ENCODE peak calls at places on chromosomes 1 and 21, in seven cellular contexts. P is A549; E is ovary; A is activated gamma-delta T cell treated with Interleukin-2 at 50 U/mL for 16 hours; I is left lung; B is CD8-positive, alpha-beta memory T cell; Y is memory B cell. H is an unnamed sample.

GRCh38 chr1:159140474-159140873 is 30.9 kb upstream of the CADM3 start:
- DNase-seq in P (no peak), E (no peak), A (no peak), I (no peak), B (no peak), Y (no peak), H (no peak)

GRCh38 chr1:154765970-154766369 is 104.1 kb downstream of the KCNN3 start:
- DNase-seq in P (peak; percentile 76), E (no peak), A (no peak), I (no peak), B (peak; percentile 55), Y (no peak), H (no peak)

GRCh38 chr21:42830456-42831455 is 48.6 kb downstream of the WDR4 start:
- DNase-seq in P (no peak), E (no peak), A (peak; percentile 14), I (no peak), B (no peak), Y (no peak), H (peak; percentile 28)

GRCh38 chr1:24913616-24914225 is 16.4 kb downstream of the RUNX3 start:
- DNase-seq in P (no peak), E (no peak), A (no peak), I (no peak), B (no peak), Y (no peak), H (peak; percentile 16)

GRCh38 chr1:66132324-66132723 is 339.6 kb downstream of the PDE4B start:
- DNase-seq in P (no peak), E (no peak), A (no peak), I (no peak), B (no peak), Y (no peak), H (no peak)

GRCh38 chr1:58888776-58889341 is 105.0 kb upstream of the JUN start:
- DNase-seq in P (no peak), E (no peak), A (no peak), I (no peak), B (no peak), Y (no peak), H (no peak)

GRCh38 chr1:235675152-235675890 is 25.7 kb upstream of the GNG4 start:
- DNase-seq in P (no peak), E (no peak), A (no peak), I (no peak), B (no peak), Y (no peak), H (no peak)

GRCh38 chr1:60589046-60589748 is 493.2 kb upstream of the NFIA start:
- DNase-seq in P (no peak), E (no peak), A (no peak), I (no peak), B (no peak), Y (no peak), H (no peak)

GRCh38 chr1:47911892-47912291 is 85.3 kb downstream of the TRABD2B start:
- DNase-seq in P (no peak), E (no peak), A (no peak), I (no peak), B (no peak), Y (no peak), H (no peak)

GRCh38 chr1:91948501-91949355 is 473 bp upstream of the BRDT start:
- DNase-seq in P (no peak), E (no peak), A (peak; percentile 51), I (no peak), B (peak; percentile 80), Y (no peak), H (peak; percentile 82)

GRCh38 chr1:211641942-211642341 is 33.5 kb downstream of the NEK2 start:
- DNase-seq in P (no peak), E (no peak), A (no peak), I (no peak), B (no peak), Y (no peak), H (no peak)

GRCh38 chr1:13911697-13912619 is 212.0 kb downstream of the PRDM2 start:
- DNase-seq in P (no peak), E (no peak), A (no peak), I (peak; percentile 39), B (no peak), Y (no peak), H (no peak)

GRCh38 chr1:14017531-14017961 is 317.6 kb downstream of the PRDM2 start:
- DNase-seq in P (no peak), E (no peak), A (no peak), I (no peak), B (no peak), Y (no peak), H (no peak)

GRCh38 chr1:14521602-14522001 is 76.9 kb upstream of the KAZN start:
- DNase-seq in P (no peak), E (no peak), A (no peak), I (no peak), B (no peak), Y (no peak), H (no peak)

GRCh38 chr1:55007626-55008025 is 8.9 kb downstream of the BSND start:
- DNase-seq in P (no peak), E (no peak), A (no peak), I (no peak), B (no peak), Y (no peak), H (no peak)

GRCh38 chr1:34320081-34320480 is 143.4 kb downstream of the C1orf94 start:
- DNase-seq in P (no peak), E (no peak), A (no peak), I (no peak), B (no peak), Y (no peak), H (no peak)